ENCODE peak calls at places on chromosomes 16 and 17, in eight cellular contexts. B, F, S, L, X, T, V and I are unnamed samples.

GRCh38 chr16:48157794-48158193 is 2.0 kb upstream of the ABCC12 start:
- DNase-seq in B (no peak), S (no peak), V (no peak), X (no peak), T (no peak), F (no peak), L (no peak), I (no peak)

GRCh38 chr17:31926100-31926729 is 10.6 kb upstream of the SUZ12 start:
- DNase-seq in V (no peak), T (no peak), F (no peak), S (no peak), X (no peak), B (no peak), L (no peak), I (no peak)

GRCh38 chr16:82993874-82994375 is 367.2 kb downstream of the CDH13 start:
- DNase-seq in V (no peak), B (no peak), T (no peak), S (no peak), F (no peak), L (no peak), X (no peak), I (no peak)

GRCh38 chr16:54734156-54734555 is 196.5 kb upstream of the IRX5 start:
- DNase-seq in X (no peak), S (no peak), T (no peak), F (no peak), B (no peak), V (no peak), L (no peak), I (no peak)

GRCh38 chr16:4767872-4768548 is 1.0 kb upstream of the ZNF500 start:
- DNase-seq in T (no peak), V (no peak), F (no peak), X (peak; percentile 26), S (no peak), L (peak; percentile 33), B (no peak), I (no peak)

GRCh38 chr17:38970804-38971203 is 3.6 kb upstream of the FBXO47 start:
- DNase-seq in V (no peak), F (no peak), B (no peak), S (no peak), X (no peak), T (no peak), L (no peak), I (no peak)

GRCh38 chr16:84585472-84585871 is 32.4 kb downstream of the COTL1 start:
- DNase-seq in B (no peak), X (no peak), S (no peak), F (no peak), L (no peak), T (no peak), V (no peak), I (no peak)

GRCh38 chr17:77151236-77151635 is 10.5 kb downstream of the SEC14L1 start:
- DNase-seq in T (no peak), V (no peak), L (peak; percentile 2), F (no peak), S (no peak), X (no peak), B (peak; percentile 60), I (no peak)

GRCh38 chr17:67322039-67322787 is 44.2 kb downstream of the PSMD12 start:
- DNase-seq in V (no peak), F (peak; percentile 40), B (no peak), S (peak; percentile 49), T (no peak), X (no peak), L (no peak), I (no peak)

GRCh38 chr16:6682142-6682811 is 650.4 kb upstream of the RBFOX1 start:
- DNase-seq in S (peak; percentile 74), L (peak; percentile 33), F (peak; percentile 53), X (no peak), T (no peak), B (no peak), V (no peak), I (no peak)

GRCh38 chr16:60087530-60087929 is 1353.4 kb upstream of the GOT2 start:
- DNase-seq in B (no peak), V (no peak), F (no peak), S (no peak), X (no peak), L (no peak), T (no peak), I (no peak)

GRCh38 chr17:74426551-74427047 is 5.3 kb upstream of the GPRC5C start:
- DNase-seq in T (no peak), F (no peak), V (no peak), S (no peak), X (peak; percentile 32), B (no peak), L (no peak), I (no peak)

GRCh38 chr17:596763-597644 is 117.6 kb downstream of the VPS53 start:
- DNase-seq in F (peak; percentile 57), B (no peak), L (no peak), X (peak; percentile 59), T (no peak), S (no peak), V (peak; percentile 70), I (no peak)

GRCh38 chr16:77949445-77949844 is 72.9 kb upstream of the CLEC3A start:
- DNase-seq in F (no peak), V (no peak), B (no peak), L (no peak), X (no peak), S (no peak), T (no peak), I (no peak)

GRCh38 chr16:77955127-77955526 is 67.2 kb upstream of the CLEC3A start:
- DNase-seq in S (no peak), B (no peak), L (no peak), T (no peak), V (no peak), X (no peak), F (no peak), I (no peak)

GRCh38 chr16:77946834-77947233 is 75.5 kb upstream of the CLEC3A start:
- DNase-seq in L (no peak), X (peak; percentile 8), V (no peak), T (no peak), B (no peak), S (no peak), F (peak; percentile 23), I (no peak)

GRCh38 chr16:77956231-77956630 is 66.1 kb upstream of the CLEC3A start:
- DNase-seq in V (no peak), X (no peak), F (no peak), S (no peak), T (no peak), L (no peak), B (no peak), I (no peak)

GRCh38 chr16:77951788-77952187 is 70.6 kb upstream of the CLEC3A start:
- DNase-seq in V (no peak), X (no peak), L (no peak), B (no peak), S (peak; percentile 49), T (no peak), F (peak; percentile 22), I (no peak)
- TF ChIP-seq CTCF in V (no peak), X (peak; percentile 18), L (peak; percentile 46), B (peak; percentile 51), S (peak; percentile 14), T (peak; percentile 26), F (peak; percentile 38), I (no peak)

DNA sequence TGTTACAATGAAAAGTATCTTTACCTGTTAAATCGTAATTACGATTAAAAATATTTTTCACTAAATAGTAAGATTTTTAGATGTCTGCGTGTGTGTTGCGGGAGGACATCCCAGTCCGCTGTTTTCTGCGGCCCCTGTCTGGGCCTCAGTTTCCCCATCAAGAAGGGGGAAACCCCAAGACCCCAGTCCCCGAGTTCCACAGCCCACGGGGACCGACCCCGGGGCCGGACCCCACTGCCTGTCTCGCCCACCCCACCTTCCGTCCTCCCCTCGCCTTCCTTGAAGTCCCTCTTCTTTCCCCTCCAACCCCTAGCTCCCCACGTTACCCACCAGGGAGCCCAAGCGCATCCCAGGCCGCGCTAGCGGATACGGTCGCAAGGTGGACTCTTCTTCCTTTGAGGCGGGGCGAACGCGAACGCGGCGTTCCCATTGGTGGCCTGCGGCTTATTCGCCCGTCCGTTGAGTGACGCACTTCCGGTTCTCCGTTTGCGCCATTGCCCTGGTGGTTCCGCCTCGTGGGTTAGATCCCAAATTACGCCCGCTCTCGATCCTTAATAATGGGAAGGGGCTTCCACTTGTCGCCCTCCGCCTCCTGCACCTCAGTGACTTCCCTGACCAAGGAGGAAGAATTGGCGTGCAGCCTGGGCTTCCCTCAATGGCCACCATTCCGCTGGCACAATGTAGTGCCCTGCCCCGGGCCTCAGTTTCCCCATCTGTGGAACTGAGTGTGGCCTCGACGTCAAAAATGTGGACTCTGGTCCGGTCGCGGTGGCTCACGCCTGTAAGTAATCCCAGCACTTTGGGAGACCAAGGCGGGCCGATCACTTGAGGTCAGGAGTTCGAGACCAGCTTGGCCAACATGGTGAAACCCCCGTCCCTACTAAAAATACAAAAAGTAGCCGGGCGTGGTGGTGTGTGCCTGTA is at the start of gene NSMCE1:
- DNase-seq in B (peak; percentile 91), T (peak; percentile 99), X (peak; percentile 97), S (peak; percentile 92), V (peak; percentile 93), F (peak; percentile 96), L (peak; percentile 97), I (peak; percentile 98)
- TF ChIP-seq CTCF in B (peak; percentile 37), T (no peak), X (peak; percentile 16), S (no peak), V (peak; percentile 47), F (no peak), L (peak; percentile 37), I (no peak)

DNA sequence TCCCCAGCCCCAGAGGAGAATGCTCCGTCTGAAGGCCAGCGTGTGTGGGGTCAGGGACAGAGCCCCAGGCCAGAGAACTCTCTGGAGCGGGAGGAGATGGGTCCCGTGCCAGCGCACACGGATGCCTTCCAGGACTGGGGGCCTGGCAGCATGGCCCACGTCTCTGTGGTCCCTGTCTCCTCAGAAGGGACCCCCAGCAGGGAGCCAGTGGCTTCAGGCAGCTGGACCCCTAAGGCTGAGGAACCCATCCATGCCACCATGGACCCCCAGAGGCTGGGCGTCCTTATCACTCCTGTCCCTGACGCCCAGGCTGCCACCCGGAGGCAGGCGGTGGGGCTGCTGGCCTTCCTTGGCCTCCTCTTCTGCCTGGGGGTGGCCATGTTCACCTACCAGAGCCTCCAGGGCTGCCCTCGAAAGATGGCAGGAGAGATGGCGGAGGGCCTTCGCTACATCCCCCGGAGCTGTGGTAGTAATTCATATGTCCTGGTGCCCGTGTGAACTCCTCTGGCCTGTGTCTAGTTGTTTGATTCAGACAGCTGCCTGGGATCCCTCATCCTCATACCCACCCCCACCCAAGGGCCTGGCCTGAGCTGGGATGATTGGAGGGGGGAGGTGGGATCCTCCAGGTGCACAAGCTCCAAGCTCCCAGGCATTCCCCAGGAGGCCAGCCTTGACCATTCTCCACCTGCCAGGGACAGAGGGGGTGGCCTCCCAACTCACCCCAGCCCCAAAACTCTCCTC is 10.4 kb downstream of the CX3CL1 start:
- DNase-seq in B (no peak), S (no peak), L (no peak), X (no peak), T (no peak), V (no peak), F (no peak), I (no peak)
- TF ChIP-seq CTCF in B (no peak), S (no peak), L (no peak), X (no peak), T (no peak), V (no peak), F (no peak), I (no peak)

GRCh38 chr16:77732241-77732946 is 10.1 kb downstream of the NUDT7 start:
- DNase-seq in X (peak; percentile 29), F (no peak), T (no peak), V (no peak), S (no peak), L (no peak), B (no peak), I (no peak)
- TF ChIP-seq CTCF in X (no peak), F (no peak), T (no peak), V (no peak), S (no peak), L (no peak), B (no peak), I (no peak)